ENCODE peak calls at places on chromosomes 2 and 18, in ten cellular contexts. K is kidney epithelial cell, A is heart right ventricle, D is GM23338, Z is BJ, E is colonic mucosa, C is GM12864, Q is PC-9, U is pancreas, J is AG04450. I is an unnamed sample.

GRCh38 chr2:132009874-132010521 is 151.8 kb downstream of the ANKRD30BL start:
- DNase-seq in E (no peak), U (peak), K (no peak), Z (no peak), A (no peak), C (no peak), Q (no peak), J (no peak), D (peak), I (no peak)

GRCh38 chr2:13558368-13558767 is 841.6 kb downstream of the TRIB2 start:
- DNase-seq in Q (peak), A (no peak), E (no peak), C (no peak), U (no peak), D (no peak), J (peak), K (peak), Z (no peak), I (no peak)

GRCh38 chr2:227504700-227505099 is 32.7 kb downstream of the AGFG1 start:
- DNase-seq in J (no peak), Z (no peak), D (no peak), A (no peak), Q (no peak), K (no peak), C (no peak), U (no peak), E (no peak), I (no peak)

GRCh38 chr2:8380026-8380425 is 301.8 kb upstream of the ID2 start:
- DNase-seq in K (no peak), Z (no peak), U (no peak), C (peak), J (no peak), E (no peak), A (peak), D (no peak), Q (no peak), I (no peak)

GRCh38 chr2:38030590-38031326 is 45.2 kb downstream of the CYP1B1 start:
- DNase-seq in A (no peak), Z (no peak), E (no peak), D (no peak), J (no peak), K (no peak), Q (no peak), C (no peak), U (no peak), I (no peak)

GRCh38 chr2:133411857-133412256 is 156.4 kb downstream of the NCKAP5 start:
- DNase-seq in Q (no peak), K (no peak), C (no peak), Z (no peak), A (no peak), U (no peak), E (no peak), D (peak), J (no peak), I (no peak)

GRCh38 chr2:78147466-78147865 is 625.3 kb upstream of the LRRTM4 start:
- DNase-seq in E (no peak), D (no peak), C (no peak), K (no peak), J (no peak), U (no peak), Z (no peak), Q (peak), A (no peak), I (no peak)

GRCh38 chr2:237955640-237956401 is 11.0 kb upstream of the UBE2F start:
- DNase-seq in Z (no peak), E (no peak), D (peak), J (no peak), Q (no peak), A (no peak), K (no peak), U (peak), C (no peak), I (no peak)

GRCh38 chr2:68687018-68687417 is 43.6 kb downstream of the PROKR1 start:
- DNase-seq in K (no peak), E (no peak), Z (no peak), D (no peak), J (no peak), C (no peak), Q (no peak), U (no peak), A (no peak), I (no peak)

GRCh38 chr2:236754234-236754924 is 184.8 kb downstream of the ACKR3 start:
- DNase-seq in Q (no peak), Z (no peak), U (no peak), E (no peak), A (no peak), C (no peak), D (no peak), J (no peak), K (no peak), I (no peak)

GRCh38 chr2:173354601-173355131 is at the start of gene CDCA7:
- DNase-seq in Z (no peak), A (peak), C (no peak), E (peak), K (no peak), J (no peak), Q (peak), D (peak), U (peak), I (no peak)

GRCh38 chr18:36411745-36412168 is 114.2 kb downstream of the FHOD3 start:
- DNase-seq in Z (no peak), C (no peak), Q (peak), J (no peak), K (no peak), D (peak), E (no peak), A (no peak), U (no peak), I (no peak)

GRCh38 chr2:132665401-132665800 is 4.6 kb downstream of the LYPD1 start:
- DNase-seq in E (no peak), U (no peak), D (no peak), C (no peak), A (no peak), Q (no peak), Z (no peak), J (no peak), K (no peak), I (no peak)

GRCh38 chr2:143429932-143430331 is 300.7 kb downstream of the ARHGAP15 start:
- DNase-seq in E (no peak), Z (no peak), U (no peak), D (no peak), K (no peak), C (no peak), A (no peak), Q (no peak), J (no peak), I (no peak)

GRCh38 chr2:136012315-136012714 is 26.9 kb upstream of the DARS1 start:
- DNase-seq in Z (no peak), U (no peak), A (no peak), Q (no peak), E (no peak), C (no peak), J (no peak), D (no peak), K (no peak), I (no peak)

GRCh38 chr2:45901468-45902081 is 250.1 kb downstream of the PRKCE start:
- DNase-seq in D (no peak), K (no peak), C (no peak), A (no peak), U (no peak), Z (no peak), E (no peak), Q (no peak), J (no peak), I (no peak)

GRCh38 chr2:222915092-222915957 is 54.5 kb downstream of the ACSL3 start:
- DNase-seq in D (no peak), J (no peak), E (no peak), A (no peak), U (no peak), Z (no peak), K (no peak), Q (no peak), C (no peak), I (no peak)

GRCh38 chr2:54519841-54520459 is 63.8 kb downstream of the SPTBN1 start:
- DNase-seq in C (no peak), J (no peak), Z (no peak), E (no peak), Q (no peak), D (no peak), U (no peak), A (no peak), K (no peak), I (no peak)
- TF ChIP-seq CTCF in C (no peak), J (no peak), Z (no peak), E (no peak), Q (no peak), D (no peak), U (no peak), A (no peak), K (no peak), I (no peak)

DNA sequence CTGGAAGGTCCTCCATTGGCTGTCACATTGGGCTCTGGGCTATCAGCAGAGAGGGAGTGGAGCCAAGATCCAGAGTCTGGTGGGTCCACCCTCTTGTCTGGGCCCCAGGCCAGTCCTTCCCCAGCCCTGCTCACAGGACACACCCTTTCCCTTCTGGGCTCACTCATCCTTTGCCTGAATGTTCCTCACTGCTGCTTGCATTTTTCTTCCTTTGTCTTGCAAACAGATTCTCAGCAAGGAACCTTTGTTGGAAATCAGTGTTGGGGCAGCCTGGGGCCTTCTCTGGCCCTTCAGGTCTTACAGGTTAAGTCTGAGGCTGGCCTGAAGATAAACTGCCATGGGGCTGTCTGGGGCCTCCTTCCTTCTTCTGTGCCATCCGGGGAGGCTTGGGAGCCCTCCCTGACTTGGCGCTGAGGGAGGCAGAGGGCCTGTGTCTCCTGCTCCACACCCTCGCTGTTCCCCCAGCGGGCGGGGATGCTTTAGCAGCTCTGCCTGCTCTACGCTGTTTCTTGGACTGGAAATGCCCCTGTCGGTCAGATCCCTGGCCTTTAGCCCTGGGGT is 11.5 kb upstream of the CELF4 start:
- DNase-seq in E (no peak), D (peak), U (no peak), A (peak), Q (no peak), J (no peak), K (no peak), C (no peak), Z (no peak), I (no peak)
- TF ChIP-seq CTCF in E (no peak), D (no peak), U (no peak), A (no peak), Q (no peak), J (no peak), K (no peak), C (no peak), Z (no peak), I (no peak)

DNA sequence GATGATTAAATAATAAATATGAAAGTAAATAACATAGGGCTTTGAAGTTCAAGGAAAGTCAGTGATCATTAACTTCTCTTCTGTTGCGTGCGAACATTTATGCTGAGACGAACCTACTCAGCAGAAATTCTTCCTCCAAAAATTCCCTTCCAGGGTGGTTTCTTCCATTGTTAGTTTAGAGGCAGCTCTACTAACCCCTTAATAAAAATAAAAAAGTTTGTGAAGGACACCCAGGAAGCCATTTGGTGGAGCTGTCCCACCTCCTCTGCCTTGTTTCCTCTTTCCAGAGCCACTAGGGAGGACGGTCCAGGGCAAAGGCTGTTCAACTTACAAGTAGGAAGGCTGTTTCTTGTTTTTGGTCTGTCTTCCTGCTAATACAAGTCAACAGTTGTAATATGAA is 2.1 kb upstream of the SMAD2 start:
- DNase-seq in K (no peak), A (no peak), C (no peak), Z (no peak), D (peak), U (no peak), J (no peak), Q (no peak), E (no peak), I (no peak)
- TF ChIP-seq CTCF in K (no peak), A (peak), C (no peak), Z (no peak), D (peak), U (no peak), J (no peak), Q (no peak), E (no peak), I (no peak)

DNA sequence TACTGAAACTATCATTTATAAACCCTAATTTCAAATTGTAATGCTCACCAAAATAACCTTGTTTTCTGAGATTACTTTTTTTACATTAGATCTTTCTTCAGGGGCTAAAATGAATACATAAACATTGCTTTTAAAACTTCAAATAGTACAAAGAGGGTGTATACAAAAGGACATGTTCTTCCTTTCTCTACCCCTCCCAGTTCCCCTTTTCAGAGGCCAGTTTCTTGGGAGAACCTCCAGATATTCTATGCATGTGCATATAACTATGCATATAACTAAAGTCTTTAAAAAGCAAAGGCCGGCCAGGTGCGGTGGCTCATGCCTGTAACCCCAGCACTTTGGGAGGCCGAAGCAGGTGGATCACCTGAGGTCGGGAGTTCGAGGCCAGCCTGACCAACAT is 10.6 kb upstream of the FAM117B start:
- DNase-seq in J (no peak), A (no peak), D (no peak), U (no peak), Q (no peak), Z (no peak), E (no peak), K (no peak), C (no peak), I (no peak)
- TF ChIP-seq CTCF in J (no peak), A (no peak), D (no peak), U (no peak), Q (no peak), Z (no peak), E (no peak), K (no peak), C (no peak), I (no peak)

DNA sequence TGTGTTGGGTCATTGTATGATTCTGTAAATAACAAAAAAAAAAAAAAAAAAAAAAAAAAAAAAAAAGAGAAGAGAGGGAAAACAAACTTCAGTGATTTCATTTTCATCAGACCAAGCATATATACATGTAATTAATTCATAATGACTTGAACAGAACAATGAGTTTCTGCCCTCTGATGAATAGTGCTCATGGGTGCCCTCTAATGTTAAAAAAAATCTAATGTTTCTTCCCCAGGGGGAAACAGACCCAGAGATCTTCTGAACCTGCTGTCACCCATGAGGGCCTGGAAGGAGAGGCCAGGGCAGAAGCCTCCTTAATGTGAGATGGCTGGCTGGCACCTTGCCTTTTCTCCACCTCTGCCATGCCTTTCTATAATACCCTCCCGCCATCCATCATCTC is 289.2 kb downstream of the ZNF521 start:
- DNase-seq in D (no peak), Q (no peak), J (no peak), U (no peak), C (no peak), A (no peak), K (no peak), E (no peak), Z (no peak), I (no peak)
- TF ChIP-seq CTCF in D (peak), Q (no peak), J (no peak), U (no peak), C (no peak), A (peak), K (no peak), E (no peak), Z (no peak), I (no peak)

GRCh38 chr2:11743531-11743815 is 3.0 kb upstream of the LPIN1 start:
- DNase-seq in Q (no peak), D (no peak), C (no peak), A (no peak), J (no peak), Z (no peak), U (no peak), K (no peak), E (no peak), I (no peak)

GRCh38 chr2:11745613-11746375 is 638 bp upstream of the LPIN1 start:
- DNase-seq in Z (no peak), Q (no peak), D (no peak), U (no peak), E (no peak), A (no peak), C (no peak), J (no peak), K (no peak), I (no peak)

GRCh38 chr2:11746376-11746806 is at the start of gene LPIN1:
- DNase-seq in U (peak), E (peak), K (no peak), A (peak), Q (peak), Z (no peak), J (peak), C (no peak), D (peak), I (no peak)

GRCh38 chr2:11743846-11744553 is 2.4 kb upstream of the LPIN1 start:
- DNase-seq in C (peak), Q (peak), U (peak), J (peak), K (peak), D (peak), Z (peak), E (peak), A (peak), I (peak)

GRCh38 chr2:11744631-11745394 is 1.6 kb upstream of the LPIN1 start:
- DNase-seq in U (no peak), Q (peak), K (no peak), J (no peak), E (peak), C (no peak), Z (no peak), A (no peak), D (peak), I (no peak)
- TF ChIP-seq CTCF in U (no peak), Q (peak), K (peak), J (peak), E (no peak), C (peak), Z (peak), A (peak), D (peak), I (peak)

GRCh38 chr2:33859791-33860461 is 260.8 kb upstream of the FAM98A start:
- DNase-seq in U (no peak), Z (no peak), J (no peak), A (peak), K (no peak), D (peak), C (no peak), Q (no peak), E (no peak), I (no peak)

GRCh38 chr2:33859191-33859590 is 260.1 kb upstream of the FAM98A start:
- DNase-seq in U (no peak), D (no peak), K (no peak), C (no peak), J (no peak), E (no peak), Q (no peak), A (no peak), Z (no peak), I (no peak)
- TF ChIP-seq CTCF in U (no peak), D (no peak), K (no peak), C (no peak), J (no peak), E (no peak), Q (no peak), A (no peak), Z (no peak), I (no peak)

GRCh38 chr18:9796933-9797549 is 88.7 kb upstream of the TXNDC2 start:
- DNase-seq in J (no peak), A (no peak), D (no peak), Q (no peak), E (no peak), U (no peak), C (no peak), K (peak), Z (no peak), I (no peak)

GRCh38 chr18:9788860-9789259 is 80.8 kb downstream of the RAB31 start:
- DNase-seq in J (no peak), K (no peak), U (no peak), C (no peak), A (no peak), D (no peak), Q (no peak), E (no peak), Z (no peak), I (no peak)

GRCh38 chr18:9790261-9790660 is 82.2 kb downstream of the RAB31 start:
- DNase-seq in Q (no peak), D (no peak), E (no peak), J (no peak), K (no peak), Z (no peak), C (no peak), A (no peak), U (no peak), I (no peak)

GRCh38 chr18:9788140-9788539 is 80.0 kb downstream of the RAB31 start:
- DNase-seq in Q (no peak), A (no peak), U (no peak), E (no peak), D (no peak), C (no peak), J (no peak), Z (no peak), K (no peak), I (no peak)

GRCh38 chr18:9792565-9793226 is 84.6 kb downstream of the RAB31 start:
- DNase-seq in U (no peak), J (no peak), A (no peak), E (no peak), D (peak), Z (no peak), K (no peak), C (peak), Q (no peak), I (no peak)
- TF ChIP-seq CTCF in U (no peak), J (peak), A (peak), E (peak), D (peak), Z (peak), K (peak), C (peak), Q (peak), I (peak)

I was measured in AG04449.